ENCODE peak calls at places on chromosomes 16 and 17, in ten cellular contexts. L is stimulated activated naive B cell treated with anti-CD40 and anti-IgM and Interleukin-4, amounts not matched to agents 10 μg/mL and 1 μg/mL and 100 μg/mL, for 72 hours; F is NCI-H1436; K is cardiac muscle cell; R is CD4-positive, alpha-beta memory T cell; A is HuH-7.5; Y is fibroblast of pulmonary artery; O is GM19239; C is memory B cell; H is neural progenitor cell. X is an unnamed sample.

GRCh38 chr16:67204076-67204475 is 5.1 kb downstream of the ELMO3 start:
- DNase-seq in K (no peak), O (no peak), L (no peak), F (no peak), C (no peak), A (no peak), R (no peak), Y (no peak), H (no peak), X (no peak)

GRCh38 chr16:18842565-18842964 is 41.2 kb upstream of the ARL6IP1 start:
- DNase-seq in Y (no peak), O (no peak), L (no peak), K (no peak), R (no peak), H (no peak), F (no peak), C (no peak), A (no peak), X (no peak)

GRCh38 chr17:50834126-50834785 is 1.1 kb upstream of the WFIKKN2 start:
- DNase-seq in F (no peak), K (no peak), C (no peak), A (no peak), Y (no peak), L (no peak), O (no peak), R (no peak), H (no peak), X (no peak)

GRCh38 chr17:61467416-61468262 is 15.4 kb downstream of the TBX4 start:
- DNase-seq in L (no peak), H (peak), A (peak), R (no peak), Y (peak), F (no peak), C (no peak), O (no peak), K (peak), X (no peak)

GRCh38 chr17:43695968-43696865 is 34.5 kb upstream of the MEOX1 start:
- DNase-seq in L (no peak), F (no peak), Y (peak), H (no peak), R (no peak), O (no peak), A (no peak), C (no peak), K (peak), X (no peak)

GRCh38 chr16:51762081-51762995 is 611.3 kb upstream of the SALL1 start:
- DNase-seq in O (peak), K (peak), R (no peak), F (peak), Y (peak), H (peak), C (no peak), A (peak), L (peak), X (peak)

GRCh38 chr17:17344507-17345293 is 41.5 kb downstream of the NT5M start:
- DNase-seq in O (no peak), Y (no peak), F (no peak), A (no peak), R (no peak), H (no peak), C (no peak), K (no peak), L (no peak), X (no peak)

GRCh38 chr16:85582177-85582888 is 30.8 kb upstream of the GSE1 start:
- DNase-seq in O (no peak), K (no peak), C (no peak), R (no peak), L (no peak), Y (no peak), A (no peak), F (no peak), H (no peak), X (no peak)

GRCh38 chr17:9985622-9986021 is 80.6 kb upstream of the RCVRN start:
- DNase-seq in A (no peak), Y (no peak), R (no peak), H (no peak), L (no peak), O (no peak), K (no peak), C (no peak), F (no peak), X (no peak)

GRCh38 chr17:82882715-82883446 is 43.1 kb upstream of the ZNF750 start:
- DNase-seq in L (no peak), O (no peak), F (no peak), H (no peak), R (peak), Y (no peak), K (no peak), C (no peak), A (no peak), X (no peak)

X was measured in NCI-H774.